ENCODE peak calls at places on chromosomes 11 and 22, in five cellular contexts. One of them, this sample, is unnamed.

GRCh38 chr11:82995754-82996398 is 75.8 kb downstream of the RAB30 start:
- DNase-seq in ovary: no peak
- DNase-seq in tibial artery: peak
- DNase-seq in fibroblast of mammary gland: peak
- DNase-seq in lung: no peak
- DNase-seq in this sample: no peak

GRCh38 chr11:70067036-70067435 is 11.1 kb upstream of the ANO1 start:
- DNase-seq in ovary: no peak
- DNase-seq in tibial artery: no peak
- DNase-seq in fibroblast of mammary gland: no peak
- DNase-seq in lung: no peak
- DNase-seq in this sample: no peak

GRCh38 chr11:66607126-66607834 is 9.2 kb upstream of the RBM14 start:
- DNase-seq in ovary: peak
- DNase-seq in tibial artery: peak
- DNase-seq in fibroblast of mammary gland: peak
- DNase-seq in lung: peak
- DNase-seq in this sample: no peak

GRCh38 chr11:96337541-96338530 is 5.2 kb downstream of the MAML2 start:
- DNase-seq in ovary: no peak
- DNase-seq in tibial artery: peak
- DNase-seq in fibroblast of mammary gland: peak
- DNase-seq in lung: no peak
- DNase-seq in this sample: no peak

GRCh38 chr11:81987829-81988472 is 745.7 kb downstream of the FAM181B start:
- DNase-seq in ovary: no peak
- DNase-seq in tibial artery: peak
- DNase-seq in fibroblast of mammary gland: peak
- DNase-seq in lung: no peak
- DNase-seq in this sample: no peak

GRCh38 chr11:123212406-123212805 is 17.4 kb upstream of the CLMP start:
- DNase-seq in ovary: no peak
- DNase-seq in tibial artery: no peak
- DNase-seq in fibroblast of mammary gland: no peak
- DNase-seq in lung: no peak
- DNase-seq in this sample: no peak

GRCh38 chr11:76663461-76663760 is 7.1 kb downstream of the LRRC32 start:
- DNase-seq in ovary: no peak
- DNase-seq in tibial artery: no peak
- DNase-seq in fibroblast of mammary gland: no peak
- DNase-seq in lung: no peak
- DNase-seq in this sample: peak

GRCh38 chr11:20397281-20397680 is 9.8 kb downstream of the PRMT3 start:
- DNase-seq in ovary: no peak
- DNase-seq in tibial artery: no peak
- DNase-seq in fibroblast of mammary gland: peak
- DNase-seq in lung: no peak
- DNase-seq in this sample: no peak

GRCh38 chr11:121740902-121741301 is 288.1 kb upstream of the SORL1-AS1 start:
- DNase-seq in ovary: no peak
- DNase-seq in tibial artery: no peak
- DNase-seq in fibroblast of mammary gland: no peak
- DNase-seq in lung: no peak
- DNase-seq in this sample: no peak

GRCh38 chr11:69192282-69192681 is 36.5 kb downstream of the SMIM38 start:
- DNase-seq in ovary: no peak
- DNase-seq in tibial artery: no peak
- DNase-seq in fibroblast of mammary gland: no peak
- DNase-seq in lung: no peak
- DNase-seq in this sample: no peak

GRCh38 chr11:106986673-106987072 is 31.6 kb downstream of the GUCY1A2 start:
- DNase-seq in ovary: no peak
- DNase-seq in tibial artery: peak
- DNase-seq in fibroblast of mammary gland: no peak
- DNase-seq in lung: no peak
- DNase-seq in this sample: no peak

GRCh38 chr11:32430586-32431357 is 4.6 kb downstream of the WT1 start:
- DNase-seq in ovary: peak
- DNase-seq in tibial artery: no peak
- DNase-seq in fibroblast of mammary gland: no peak
- DNase-seq in lung: no peak
- DNase-seq in this sample: no peak

GRCh38 chr11:121610706-121611105 is 157.9 kb upstream of the SORL1-AS1 start:
- DNase-seq in ovary: no peak
- DNase-seq in tibial artery: no peak
- DNase-seq in fibroblast of mammary gland: no peak
- DNase-seq in lung: no peak
- DNase-seq in this sample: no peak

GRCh38 chr22:37792494-37792893 is 15.2 kb upstream of the GCAT start:
- DNase-seq in ovary: no peak
- DNase-seq in tibial artery: no peak
- DNase-seq in fibroblast of mammary gland: no peak
- DNase-seq in lung: no peak
- DNase-seq in this sample: no peak

DNA sequence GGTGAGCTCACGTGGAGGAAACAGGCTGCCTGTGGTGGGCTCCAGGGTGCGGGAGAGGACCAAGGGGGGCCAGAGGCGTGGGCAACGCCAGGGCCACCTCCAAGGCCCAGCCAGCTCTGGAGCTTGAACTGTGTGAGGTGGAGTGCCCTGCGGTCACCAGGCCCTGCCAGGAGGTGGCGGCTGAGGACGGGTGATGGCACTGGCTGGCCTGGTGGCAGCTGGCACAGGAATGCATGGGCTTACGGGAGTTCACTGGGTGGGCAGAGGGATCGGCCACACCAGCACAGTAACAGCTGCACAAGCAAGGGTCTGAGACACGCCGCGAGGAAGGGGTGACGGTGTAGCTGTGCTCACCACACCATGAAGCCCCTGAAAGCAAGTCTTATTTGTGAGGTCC is 15.8 kb downstream of the TOLLIP start:
- DNase-seq in ovary: peak
- DNase-seq in tibial artery: peak
- DNase-seq in fibroblast of mammary gland: no peak
- DNase-seq in lung: no peak
- DNase-seq in this sample: peak
- TF ChIP-seq CTCF in ovary: no peak
- TF ChIP-seq CTCF in tibial artery: no peak
- TF ChIP-seq CTCF in fibroblast of mammary gland: peak
- TF ChIP-seq CTCF in lung: no peak
- TF ChIP-seq CTCF in this sample: peak

GRCh38 chr11:100574894-100575769 is 112.0 kb upstream of the ARHGAP42 start:
- DNase-seq in ovary: no peak
- DNase-seq in tibial artery: no peak
- DNase-seq in fibroblast of mammary gland: peak
- DNase-seq in lung: no peak
- DNase-seq in this sample: no peak
- TF ChIP-seq CTCF in ovary: no peak
- TF ChIP-seq CTCF in tibial artery: peak
- TF ChIP-seq CTCF in fibroblast of mammary gland: peak
- TF ChIP-seq CTCF in lung: peak
- TF ChIP-seq CTCF in this sample: peak

DNA sequence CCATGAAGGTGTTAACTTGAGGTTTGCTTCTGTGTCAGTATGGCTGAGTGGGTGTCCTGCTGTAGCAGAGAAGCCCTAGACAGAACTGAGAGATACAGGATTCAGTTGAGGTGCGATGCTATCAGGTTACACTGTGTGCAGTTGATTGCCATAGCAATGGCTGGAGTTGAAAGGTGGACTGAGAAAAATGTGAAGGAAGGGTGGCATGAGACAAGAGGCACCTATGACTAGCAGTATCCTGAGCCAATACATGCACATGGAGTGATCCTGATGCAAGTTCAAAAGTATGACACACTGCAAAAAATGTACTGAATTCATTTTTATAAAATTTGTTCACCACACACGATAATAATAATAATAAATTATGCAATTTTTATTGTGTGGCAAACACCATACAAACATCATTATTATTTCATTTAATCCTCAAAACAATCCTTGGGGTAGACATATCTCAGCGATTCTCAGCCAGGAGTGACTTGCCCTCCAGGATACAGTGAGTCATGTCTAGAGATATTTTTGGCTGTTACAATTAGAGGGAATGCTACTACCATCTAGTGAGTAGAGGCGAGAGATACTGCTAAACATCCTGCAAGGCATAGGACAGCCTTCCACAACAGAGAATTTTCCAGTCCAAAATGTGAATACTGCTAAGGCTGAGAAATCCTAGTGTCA is 3.9 kb upstream of the PIWIL4 start:
- DNase-seq in ovary: no peak
- DNase-seq in tibial artery: no peak
- DNase-seq in fibroblast of mammary gland: peak
- DNase-seq in lung: no peak
- DNase-seq in this sample: no peak
- TF ChIP-seq CTCF in ovary: no peak
- TF ChIP-seq CTCF in tibial artery: peak
- TF ChIP-seq CTCF in fibroblast of mammary gland: peak
- TF ChIP-seq CTCF in lung: no peak
- TF ChIP-seq CTCF in this sample: peak

DNA sequence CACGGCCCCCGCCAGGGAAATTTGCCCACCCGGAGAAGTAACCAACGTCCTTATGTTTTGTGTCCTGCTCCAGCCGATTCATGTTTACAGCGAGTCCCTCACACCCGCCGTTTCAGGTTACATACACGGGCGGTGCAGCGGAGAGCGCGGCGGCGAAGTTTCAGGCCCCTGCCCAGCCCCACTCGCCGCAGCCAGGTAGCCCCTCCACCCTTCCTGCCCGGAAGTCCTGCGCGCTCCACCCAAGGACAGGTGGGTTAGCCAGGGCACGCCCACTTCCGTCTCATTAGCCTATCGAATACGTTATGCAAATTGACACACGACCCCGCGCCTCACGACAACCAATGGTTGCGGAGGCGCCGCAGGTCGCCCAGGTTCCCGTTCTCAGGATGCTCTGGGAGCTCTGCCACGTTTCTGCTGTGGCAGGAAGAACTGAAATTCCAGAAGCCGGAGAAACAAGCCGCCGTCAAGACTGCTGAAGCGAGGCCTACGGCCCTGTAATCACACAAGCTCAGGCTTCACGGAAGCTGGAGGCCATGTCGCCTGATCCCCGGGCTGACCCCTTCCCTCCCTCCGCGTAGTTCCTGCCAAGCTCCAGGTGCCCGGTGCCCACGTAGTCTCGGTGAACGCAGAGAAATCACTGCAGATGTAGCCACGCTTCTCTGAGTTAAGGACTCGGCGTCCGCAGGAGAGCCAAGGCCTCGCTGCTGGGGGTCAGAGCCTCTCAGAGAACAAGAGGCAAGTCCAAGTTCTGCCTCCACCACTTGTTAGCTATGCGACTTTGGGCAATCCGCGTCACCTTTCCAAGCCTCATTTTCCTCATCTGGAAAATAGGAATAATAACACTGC is 22.4 kb upstream of the MYH9 start:
- DNase-seq in ovary: peak
- DNase-seq in tibial artery: peak
- DNase-seq in fibroblast of mammary gland: no peak
- DNase-seq in lung: peak
- DNase-seq in this sample: no peak
- TF ChIP-seq CTCF in ovary: no peak
- TF ChIP-seq CTCF in tibial artery: no peak
- TF ChIP-seq CTCF in fibroblast of mammary gland: no peak
- TF ChIP-seq CTCF in lung: no peak
- TF ChIP-seq CTCF in this sample: no peak

This sample was measured in chondrocyte.